ENCODE peak calls at places on chromosomes 11 and 22, in nine cellular contexts. C is fibroblast of pulmonary artery; L is Panc1; Q is HFF-Myc; F is cardiac fibroblast; P is psoas muscle; W is colonic mucosa; X is naive thymus-derived CD4-positive, alpha-beta T cell; D is coronary artery. M is an unnamed sample.

GRCh38 chr11:31641477-31642062 is 132.0 kb downstream of the ELP4 start:
- DNase-seq in Q (no peak), W (peak; percentile 27), P (no peak), L (no peak), X (no peak), C (peak; percentile 57), D (no peak), F (peak; percentile 61), M (peak; percentile 18)

GRCh38 chr22:28222976-28223375 is 303.9 kb upstream of the PITPNB start:
- DNase-seq in W (no peak), F (peak; percentile 36), P (no peak), Q (no peak), C (no peak), D (no peak), X (no peak), L (no peak), M (no peak)

GRCh38 chr11:936199-936598 is 10.5 kb downstream of the AP2A2 start:
- DNase-seq in D (no peak), P (no peak), F (no peak), Q (no peak), W (no peak), L (no peak), X (no peak), C (no peak), M (no peak)

GRCh38 chr11:13834463-13834862 is 128.1 kb upstream of the SPON1 start:
- DNase-seq in P (no peak), Q (no peak), W (no peak), F (no peak), L (no peak), C (no peak), D (no peak), X (no peak), M (no peak)

GRCh38 chr11:75425422-75425821 is 7.6 kb downstream of the KLHL35 start:
- DNase-seq in D (no peak), P (peak; percentile 11), L (no peak), C (no peak), W (no peak), F (no peak), Q (no peak), X (no peak), M (no peak)

GRCh38 chr11:75338516-75339218 is 12.8 kb downstream of the ARRB1 start:
- DNase-seq in W (no peak), P (no peak), Q (no peak), L (no peak), D (peak; percentile 70), X (no peak), C (no peak), F (peak; percentile 72), M (no peak)

GRCh38 chr11:2990617-2991476 is 1.3 kb downstream of the NAP1L4 start:
- DNase-seq in F (no peak), W (peak; percentile 49), X (no peak), L (no peak), C (no peak), D (peak; percentile 46), P (no peak), Q (no peak), M (no peak)

GRCh38 chr22:39820266-39820665 is 73.3 kb downstream of the ENTHD1 start:
- DNase-seq in D (no peak), W (no peak), X (no peak), Q (peak; percentile 48), F (peak; percentile 52), L (peak; percentile 15), C (peak; percentile 66), P (no peak), M (no peak)

GRCh38 chr11:33324211-33324985 is 67.2 kb downstream of the HIPK3 start:
- DNase-seq in C (no peak), Q (no peak), W (no peak), F (no peak), X (no peak), P (no peak), L (no peak), D (no peak), M (no peak)

GRCh38 chr22:25774575-25775026 is 32.6 kb downstream of the MYO18B start:
- DNase-seq in D (no peak), C (no peak), X (no peak), Q (no peak), P (no peak), F (no peak), W (no peak), L (no peak), M (no peak)

GRCh38 chr22:44335903-44336803 is 23.4 kb upstream of the SHISAL1 start:
- DNase-seq in D (no peak), P (no peak), X (no peak), L (no peak), W (no peak), C (no peak), F (no peak), Q (no peak), M (no peak)

GRCh38 chr11:45665206-45665932 is at the start of gene CHST1:
- DNase-seq in X (no peak), P (peak; percentile 73), W (peak; percentile 27), Q (no peak), C (peak; percentile 32), D (no peak), F (no peak), L (no peak), M (peak; percentile 51)

GRCh38 chr11:13928566-13929251 is 33.8 kb upstream of the SPON1 start:
- DNase-seq in F (peak; percentile 74), P (no peak), C (peak; percentile 89), Q (peak; percentile 15), X (no peak), D (no peak), W (no peak), L (no peak), M (peak; percentile 55)

GRCh38 chr11:33941637-33942160 is 49.8 kb upstream of the LMO2 start:
- DNase-seq in F (peak; percentile 78), P (no peak), Q (no peak), X (no peak), C (peak; percentile 56), D (no peak), L (no peak), W (no peak), M (no peak)

GRCh38 chr11:83677730-83678129 is 391.6 kb upstream of the CCDC90B start:
- DNase-seq in Q (no peak), P (no peak), W (no peak), C (no peak), D (no peak), X (no peak), F (no peak), L (no peak), M (no peak)
- H3K4me3 ChIP-seq in Q (no peak overlapping the region), P (no peak overlapping the region), W (no peak overlapping the region), C (no peak overlapping the region), D (no peak overlapping the region), X (no peak overlapping the region), F (no peak overlapping the region), L (no peak overlapping the region), M (no peak overlapping the region)

DNA sequence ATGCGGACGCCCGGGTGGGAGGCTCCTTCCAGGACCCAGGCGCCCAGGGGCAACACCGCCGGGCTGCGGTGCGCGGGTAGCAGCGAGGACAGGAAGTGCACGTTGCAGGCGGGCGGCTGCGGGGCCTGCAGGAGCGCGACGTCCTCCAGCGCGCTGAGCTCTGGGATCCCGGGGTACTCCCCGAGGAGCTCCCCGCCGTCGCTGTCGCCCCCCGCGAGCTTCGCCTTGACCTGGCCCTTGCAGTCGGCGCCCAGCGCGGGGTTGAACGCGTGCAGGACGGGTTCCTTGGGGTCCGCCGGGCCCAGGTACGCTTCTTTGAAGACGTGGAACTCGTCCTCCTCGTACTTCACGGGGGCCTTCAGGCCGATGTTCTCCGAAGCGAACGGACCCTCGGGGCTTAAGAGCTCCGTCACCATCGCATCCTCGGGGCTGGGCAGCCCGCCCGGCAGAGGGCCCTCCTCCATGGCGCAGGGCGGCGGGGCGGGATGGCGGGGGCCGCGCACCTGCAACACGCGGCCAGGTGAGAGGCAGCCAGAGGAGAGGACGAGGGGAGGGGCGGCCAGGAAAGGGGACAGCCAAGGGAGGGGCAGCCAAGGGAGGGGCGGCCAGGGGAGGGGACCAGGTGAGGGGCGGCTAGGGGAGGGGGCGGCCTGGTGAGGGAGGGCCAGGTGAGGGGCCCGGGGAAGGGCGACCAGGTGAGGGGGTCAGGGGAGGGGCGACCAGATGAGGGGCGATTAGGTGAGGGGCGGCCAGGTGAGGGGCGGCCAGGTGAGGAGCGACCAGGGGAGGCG is 928 bp downstream of the TESMIN start:
- DNase-seq in D (no peak), Q (no peak), W (no peak), X (peak; percentile 15), L (no peak), C (no peak), F (no peak), P (peak; percentile 25), M (no peak)
- H3K4me3 ChIP-seq in D (peak overlapping the region; percentile 71), Q (no peak overlapping the region), W (peak overlapping the region; percentile 0), X (no peak overlapping the region), L (no peak overlapping the region), C (no peak overlapping the region), F (no peak overlapping the region), P (peak overlapping the region; percentile 4), M (no peak overlapping the region)

DNA sequence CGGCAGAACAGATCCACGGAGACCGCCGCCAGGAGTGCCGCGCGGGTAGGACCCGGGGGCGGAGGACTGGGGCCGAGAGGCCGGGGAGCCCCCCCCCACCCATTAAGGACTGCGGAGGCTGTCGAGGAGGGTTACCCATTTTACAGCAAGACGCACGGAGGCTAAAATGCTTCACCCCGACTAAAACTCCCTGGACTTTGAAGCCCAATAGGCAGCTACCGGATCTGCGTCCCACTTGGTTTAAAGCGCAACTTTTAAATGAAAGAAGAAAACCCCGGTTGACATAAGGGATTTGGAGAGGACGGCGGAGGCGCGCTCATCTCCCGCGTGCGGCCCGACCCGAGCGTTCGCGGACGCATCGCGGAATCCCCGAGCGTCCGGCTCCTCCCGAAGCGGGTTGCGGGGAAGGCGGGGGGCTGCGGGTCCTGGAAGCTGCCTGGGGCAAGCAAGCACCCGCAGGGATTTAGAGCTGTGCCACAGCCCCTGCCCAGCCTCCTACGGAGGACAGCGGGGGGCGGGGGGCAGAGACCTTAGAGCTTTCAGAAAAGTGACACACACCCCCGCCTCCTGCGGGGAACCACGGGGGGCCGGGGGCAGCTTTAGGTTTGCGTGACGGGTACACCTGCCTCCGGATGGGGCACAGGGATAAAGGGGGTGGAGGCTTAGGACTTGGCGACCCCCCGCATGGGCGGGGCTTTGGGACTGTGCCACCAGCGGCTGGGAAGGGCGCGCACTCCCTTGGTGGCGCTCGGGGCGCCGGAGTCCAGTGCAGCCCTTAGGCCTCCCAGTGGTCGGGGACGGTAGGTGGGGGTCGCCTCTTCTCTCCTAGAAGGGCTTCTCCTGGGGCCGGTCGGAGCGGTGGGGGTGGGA is 761 bp upstream of the CELSR1 start:
- DNase-seq in F (peak; percentile 38), X (no peak), P (no peak), D (no peak), C (peak; percentile 40), W (no peak), Q (no peak), L (no peak), M (no peak)
- H3K4me3 ChIP-seq in F (peak overlapping the region; percentile 48), X (no peak overlapping the region), P (peak overlapping the region; percentile 53), D (peak overlapping the region; percentile 69), C (peak overlapping the region; percentile 31), W (peak overlapping the region; percentile 31), Q (peak overlapping the region; percentile 21), L (peak overlapping the region; percentile 54), M (peak overlapping the region; percentile 22)

DNA sequence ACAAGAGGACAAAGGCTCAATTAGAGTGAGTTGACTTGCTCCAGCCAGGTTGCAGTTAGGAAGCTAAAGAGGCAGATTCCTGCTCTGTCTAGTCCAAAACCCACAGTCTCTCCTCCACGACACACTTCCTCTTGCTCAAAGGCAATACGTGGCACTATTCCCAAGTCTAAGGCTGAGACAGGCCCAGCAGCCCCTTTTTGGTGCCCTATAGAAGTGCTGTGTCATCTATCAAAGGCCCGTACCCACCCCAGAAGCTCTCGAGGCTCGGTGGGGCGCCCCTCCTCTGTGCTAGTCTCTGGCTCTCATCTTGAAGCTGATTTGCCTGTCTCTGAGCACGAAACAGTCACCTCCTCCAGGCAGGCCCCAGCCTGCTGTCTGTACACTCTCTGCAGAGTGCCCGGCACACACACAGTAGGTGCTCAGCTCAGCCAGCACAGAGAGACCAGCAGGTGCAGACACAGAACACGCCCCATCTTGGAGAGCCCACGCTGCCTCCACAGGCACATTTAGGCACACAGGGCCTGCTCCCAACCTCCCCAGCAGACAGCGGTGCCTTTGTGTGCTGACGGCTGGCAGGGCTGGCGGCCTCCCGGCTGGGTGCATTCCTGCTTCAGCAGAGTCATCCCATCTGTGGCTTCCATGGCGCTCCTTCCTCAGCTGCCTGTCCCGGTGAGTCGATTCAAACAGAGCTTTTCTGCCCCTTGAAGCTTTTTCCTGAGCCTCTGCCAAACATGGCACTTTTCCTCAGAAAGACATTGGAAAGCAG is 52.7 kb downstream of the MYH9 start:
- DNase-seq in P (no peak), W (no peak), X (peak; percentile 66), L (no peak), C (peak; percentile 61), D (no peak), F (peak; percentile 76), Q (no peak), M (peak; percentile 78)
- H3K4me3 ChIP-seq in P (no peak overlapping the region), W (no peak overlapping the region), X (peak overlapping the region; percentile 57), L (no peak overlapping the region), C (no peak overlapping the region), D (peak overlapping the region; percentile 39), F (no peak overlapping the region), Q (no peak overlapping the region), M (no peak overlapping the region)

M was measured in adrenal gland.